ENCODE peak calls at places on chromosome 4, in four cellular contexts. Y, B, M and U are unnamed samples.

GRCh38 chr4:6207602-6208001 is 7.3 kb upstream of the JAKMIP1 start:
- DNase-seq in Y (no peak), B (no peak), M (no peak), U (no peak)

GRCh38 chr4:104487105-104487504 is 7.6 kb downstream of the CXXC4 start:
- DNase-seq in Y (peak), B (no peak), M (no peak), U (no peak)

GRCh38 chr4:106142616-106143015 is 173.4 kb downstream of the TBCK start:
- DNase-seq in M (no peak), Y (no peak), B (no peak), U (no peak)

GRCh38 chr4:3745886-3746656 is 20.1 kb upstream of the ADRA2C start:
- DNase-seq in B (no peak), Y (no peak), M (no peak), U (no peak)

GRCh38 chr4:56627375-56627774 is 53.7 kb downstream of the HOPX start:
- DNase-seq in Y (no peak), B (no peak), M (no peak), U (no peak)

GRCh38 chr4:103032575-103032974 is 13.1 kb upstream of the SLC9B1 start:
- DNase-seq in M (peak), B (no peak), Y (peak), U (no peak)

GRCh38 chr4:149048451-149049143 is 606.4 kb upstream of the NR3C2 start:
- DNase-seq in Y (no peak), M (no peak), B (no peak), U (no peak)

GRCh38 chr4:8185280-8185679 is 13.8 kb upstream of the SH3TC1 start:
- DNase-seq in Y (no peak), M (peak), B (no peak), U (peak)

GRCh38 chr4:153612878-153613277 is 71.2 kb upstream of the TLR2 start:
- DNase-seq in Y (no peak), M (no peak), B (no peak), U (no peak)

GRCh38 chr4:129092636-129093172 is 635 bp downstream of the SCLT1 start:
- DNase-seq in Y (no peak), B (no peak), M (peak), U (no peak)

GRCh38 chr4:119683518-119683917 is 54.9 kb upstream of the PDE5A start:
- DNase-seq in Y (no peak), M (peak), B (no peak), U (no peak)

GRCh38 chr4:41349021-41349420 is 92.3 kb downstream of the UCHL1 start:
- DNase-seq in B (no peak), M (no peak), Y (no peak), U (no peak)

GRCh38 chr4:21077967-21078366 is 377.7 kb downstream of the PACRGL start:
- DNase-seq in B (no peak), Y (no peak), M (no peak), U (no peak)

GRCh38 chr4:119664168-119664907 is 35.7 kb upstream of the PDE5A start:
- DNase-seq in M (peak), B (no peak), Y (no peak), U (no peak)

GRCh38 chr4:147682755-147683154 is 1.2 kb downstream of the PRMT9 start:
- DNase-seq in M (peak), B (no peak), Y (no peak), U (no peak)

GRCh38 chr4:147492761-147493160 is 11.9 kb downstream of the EDNRA start:
- DNase-seq in Y (no peak), M (peak), B (no peak), U (no peak)

GRCh38 chr4:38857354-38858096 is 908 bp upstream of the TLR6 start:
- DNase-seq in B (no peak), Y (no peak), M (peak), U (peak)

GRCh38 chr4:6925357-6925836 is 15.8 kb downstream of the TBC1D14 start:
- DNase-seq in M (no peak), B (no peak), Y (no peak), U (no peak)

GRCh38 chr4:20323991-20324390 is 72.3 kb downstream of the SLIT2 start:
- DNase-seq in M (peak), Y (no peak), B (no peak), U (no peak)

GRCh38 chr4:110586137-110586850 is 36.6 kb downstream of the PITX2 start:
- DNase-seq in Y (no peak), B (no peak), M (peak), U (peak)

GRCh38 chr4:79673321-79673720 is 265.3 kb upstream of the GK2 start:
- DNase-seq in Y (no peak), M (no peak), B (no peak), U (no peak)

GRCh38 chr4:123398151-123398802 is 1.7 kb downstream of the SPRY1 start:
- DNase-seq in Y (peak), M (peak), B (peak), U (no peak)

GRCh38 chr4:106109929-106110328 is 206.1 kb downstream of the TBCK start:
- DNase-seq in M (no peak), B (no peak), Y (no peak), U (no peak)

GRCh38 chr4:107801766-107802211 is 22.9 kb upstream of the SGMS2 start:
- DNase-seq in Y (no peak), M (peak), B (no peak), U (peak)

GRCh38 chr4:30770049-30770549 is 49.9 kb downstream of the PCDH7 start:
- DNase-seq in M (peak), B (no peak), Y (no peak), U (no peak)

GRCh38 chr4:83010111-83010521 is 507 bp downstream of the LIN54 start:
- DNase-seq in Y (no peak), B (no peak), M (peak), U (no peak)

GRCh38 chr4:83011779-83012630 is 1.4 kb upstream of the LIN54 start:
- DNase-seq in M (peak), Y (peak), B (peak), U (peak)

GRCh38 chr4:83009529-83009928 is 1.1 kb downstream of the LIN54 start:
- DNase-seq in Y (no peak), B (no peak), M (peak), U (no peak)

GRCh38 chr4:83012631-83013419 is 2.2 kb upstream of the LIN54 start:
- DNase-seq in M (peak), B (peak), Y (peak), U (peak)

DNA sequence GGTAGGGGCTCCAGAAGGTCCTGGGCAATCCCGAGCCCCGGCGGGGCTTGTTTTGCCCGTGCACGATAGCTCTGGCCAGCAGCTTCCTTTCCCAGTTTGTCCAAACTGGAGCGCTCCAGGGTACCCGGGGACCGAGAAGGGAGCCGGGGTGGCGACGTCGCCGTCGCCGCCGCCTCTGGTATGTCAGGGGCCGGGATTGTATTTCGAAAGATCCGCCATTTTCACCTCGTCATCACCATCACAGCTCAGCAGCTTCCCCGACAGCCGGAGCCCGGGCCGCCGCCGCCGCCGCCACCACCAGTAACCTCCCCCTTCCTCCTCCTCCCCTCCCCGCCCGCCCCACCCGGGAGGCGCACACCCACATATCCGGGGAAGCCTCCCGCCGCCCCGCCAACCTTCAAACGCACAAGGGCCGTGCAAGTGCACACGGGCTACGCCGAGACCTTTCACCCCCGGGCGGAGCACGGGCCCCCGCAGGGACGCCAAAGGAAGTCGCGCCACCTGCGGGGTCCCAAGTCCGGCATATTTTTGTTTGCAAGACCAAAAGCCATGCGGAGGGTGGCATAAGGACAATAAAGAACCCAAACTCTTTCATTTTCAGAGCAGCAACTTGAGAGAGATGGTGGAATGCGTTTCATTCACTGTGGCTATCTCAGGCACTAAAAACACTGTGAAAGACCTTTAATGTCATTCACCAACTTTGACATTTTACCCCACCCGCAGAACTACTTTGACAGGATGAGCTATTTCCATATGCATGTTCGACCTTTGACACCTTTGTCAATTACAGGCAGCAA is at the start of gene LIN54:
- DNase-seq in Y (peak), B (peak), M (peak), U (peak)
- TF ChIP-seq POLR2A in Y (peak), B (peak), M (peak), U (peak)

GRCh38 chr4:25861951-25862410 is 807 bp downstream of the SEL1L3 start:
- DNase-seq in Y (peak), B (no peak), M (peak), U (peak)
- TF ChIP-seq POLR2A in Y (peak), B (no peak), M (no peak), U (no peak)

GRCh38 chr4:87220094-87220831 is at the start of gene KLHL8:
- DNase-seq in B (peak), M (peak), Y (peak), U (peak)
- TF ChIP-seq POLR2A in B (peak), M (peak), Y (peak), U (peak)

DNA sequence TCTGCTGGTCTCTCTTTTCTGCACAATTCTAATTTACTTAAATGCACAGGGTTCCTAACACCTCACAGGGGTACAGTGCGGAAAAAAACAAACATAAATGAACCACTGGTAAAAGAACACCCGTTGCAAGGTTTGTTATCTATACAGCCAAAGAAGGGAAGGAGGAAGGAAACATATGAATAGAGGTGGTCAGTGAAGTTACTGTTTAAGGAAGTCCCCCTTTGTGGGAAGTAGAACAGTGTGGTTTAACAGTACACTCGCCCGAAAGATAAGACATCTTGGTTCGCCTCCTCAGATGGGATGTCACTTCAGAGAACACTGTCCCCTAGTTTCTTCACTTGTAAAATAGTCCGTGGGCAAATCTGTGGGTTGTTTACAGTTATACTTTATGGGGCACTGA is 57.5 kb downstream of the TEC start:
- DNase-seq in Y (no peak), B (no peak), M (no peak), U (no peak)
- TF ChIP-seq POLR2A in Y (no peak), B (no peak), M (no peak), U (no peak)

GRCh38 chr4:114026447-114026846 is 47.0 kb upstream of the ARSJ start:
- DNase-seq in Y (no peak), M (no peak), B (no peak), U (no peak)
- TF ChIP-seq POLR2A in Y (no peak), M (no peak), B (no peak), U (no peak)

GRCh38 chr4:781493-782216 is 44.3 kb downstream of the CPLX1 start:
- DNase-seq in M (peak), B (peak), Y (peak), U (peak)
- TF ChIP-seq POLR2A in M (peak), B (peak), Y (peak), U (peak)

GRCh38 chr4:1899149-1900086 is 28.2 kb downstream of the NSD2 start:
- DNase-seq in Y (peak), B (peak), M (peak), U (peak)
- TF ChIP-seq POLR2A in Y (no peak), B (no peak), M (peak), U (no peak)

GRCh38 chr4:2486981-2487380 is 18.1 kb downstream of the RNF4 start:
- DNase-seq in Y (no peak), M (no peak), B (peak), U (no peak)
- TF ChIP-seq POLR2A in Y (no peak), M (no peak), B (no peak), U (no peak)

DNA sequence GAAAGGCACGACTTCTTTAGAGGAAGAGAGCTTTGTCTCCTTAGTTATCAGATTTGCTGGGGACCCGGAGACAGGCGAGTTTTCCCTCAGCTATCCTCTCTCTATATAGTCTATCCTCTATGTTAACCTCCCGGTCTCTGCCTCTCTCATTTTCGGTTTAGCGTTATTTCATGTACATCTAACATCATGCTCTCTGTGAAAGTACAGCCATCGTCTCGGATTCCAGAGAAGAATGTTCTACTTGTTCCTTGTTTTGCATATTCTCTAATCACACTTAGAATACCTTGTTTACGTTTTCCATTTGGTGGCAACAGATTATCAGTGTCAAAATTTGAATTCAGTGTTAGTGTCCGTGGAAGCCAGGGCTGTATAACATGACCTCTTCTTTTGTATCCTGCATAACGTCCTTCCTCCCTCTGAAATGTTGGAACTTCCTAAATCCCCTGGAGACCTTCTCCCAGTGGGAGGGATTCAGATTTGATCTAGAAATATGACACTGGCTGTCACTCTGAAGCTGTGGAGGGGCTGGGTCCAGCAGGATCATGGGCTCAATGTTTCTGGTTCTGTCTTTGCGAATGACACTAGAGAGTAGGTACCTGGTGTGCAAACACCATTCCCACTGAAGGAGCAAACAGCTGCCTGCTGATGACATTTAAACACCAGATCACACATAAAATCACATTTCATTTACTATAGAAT is 725 bp upstream of the CXCL3 start:
- DNase-seq in Y (no peak), B (no peak), M (peak), U (no peak)
- TF ChIP-seq POLR2A in Y (no peak), B (no peak), M (no peak), U (no peak)